ENCODE peak calls at places on chromosomes 6 and 20, in seven cellular contexts. One of them, this sample, is unnamed.

GRCh38 chr6:8803181-8803760 is 367.9 kb upstream of the SLC35B3 start:
- DNase-seq in CD8-positive, alpha-beta T cell: no peak
- DNase-seq in cardiac muscle cell: no peak
- DNase-seq in prostate gland: no peak
- DNase-seq in BJ: no peak
- DNase-seq in H1: no peak
- DNase-seq in stomach: no peak
- DNase-seq in this sample: no peak

GRCh38 chr6:38337819-38338465 is 301.8 kb downstream of the BTBD9 start:
- DNase-seq in H1: no peak
- DNase-seq in CD8-positive, alpha-beta T cell: no peak
- DNase-seq in cardiac muscle cell: peak; percentile 74
- DNase-seq in stomach: no peak
- DNase-seq in BJ: peak; percentile 43
- DNase-seq in prostate gland: no peak
- DNase-seq in this sample: peak; percentile 86

GRCh38 chr20:48791666-48792071 is 36.1 kb downstream of the PREX1 start:
- DNase-seq in CD8-positive, alpha-beta T cell: no peak
- DNase-seq in prostate gland: no peak
- DNase-seq in H1: no peak
- DNase-seq in BJ: peak; percentile 26
- DNase-seq in cardiac muscle cell: peak; percentile 83
- DNase-seq in stomach: no peak
- DNase-seq in this sample: peak; percentile 83

GRCh38 chr6:134132494-134133141 is 80.2 kb upstream of the SLC2A12 start:
- DNase-seq in prostate gland: no peak
- DNase-seq in cardiac muscle cell: peak; percentile 22
- DNase-seq in BJ: peak; percentile 32
- DNase-seq in CD8-positive, alpha-beta T cell: no peak
- DNase-seq in H1: no peak
- DNase-seq in stomach: no peak
- DNase-seq in this sample: no peak

GRCh38 chr6:28489366-28490190 is 26.0 kb downstream of the GPX6 start:
- DNase-seq in cardiac muscle cell: peak; percentile 85
- DNase-seq in H1: peak; percentile 82
- DNase-seq in BJ: no peak
- DNase-seq in prostate gland: no peak
- DNase-seq in CD8-positive, alpha-beta T cell: peak; percentile 11
- DNase-seq in stomach: peak; percentile 28
- DNase-seq in this sample: peak; percentile 88

GRCh38 chr20:6845141-6845540 is 77.7 kb downstream of the BMP2 start:
- DNase-seq in H1: no peak
- DNase-seq in prostate gland: no peak
- DNase-seq in CD8-positive, alpha-beta T cell: no peak
- DNase-seq in stomach: no peak
- DNase-seq in cardiac muscle cell: no peak
- DNase-seq in BJ: no peak
- DNase-seq in this sample: no peak

GRCh38 chr6:81787313-81788068 is 35.0 kb upstream of the TENT5A start:
- DNase-seq in BJ: no peak
- DNase-seq in H1: no peak
- DNase-seq in prostate gland: no peak
- DNase-seq in CD8-positive, alpha-beta T cell: no peak
- DNase-seq in stomach: no peak
- DNase-seq in cardiac muscle cell: peak; percentile 64
- DNase-seq in this sample: peak; percentile 47

GRCh38 chr6:134909701-134910595 is 40.0 kb downstream of the ALDH8A1 start:
- DNase-seq in cardiac muscle cell: peak; percentile 32
- DNase-seq in stomach: no peak
- DNase-seq in CD8-positive, alpha-beta T cell: no peak
- DNase-seq in BJ: no peak
- DNase-seq in H1: no peak
- DNase-seq in prostate gland: no peak
- DNase-seq in this sample: no peak

GRCh38 chr20:47493175-47493953 is 8.3 kb upstream of the NCOA3 start:
- DNase-seq in stomach: peak; percentile 94
- DNase-seq in CD8-positive, alpha-beta T cell: no peak
- DNase-seq in H1: no peak
- DNase-seq in prostate gland: peak; percentile 78
- DNase-seq in cardiac muscle cell: peak; percentile 94
- DNase-seq in BJ: no peak
- DNase-seq in this sample: peak; percentile 90

GRCh38 chr20:3818155-3819151 is 1.9 kb upstream of the AP5S1 start:
- DNase-seq in H1: peak; percentile 75
- DNase-seq in stomach: peak; percentile 84
- DNase-seq in CD8-positive, alpha-beta T cell: no peak
- DNase-seq in BJ: no peak
- DNase-seq in cardiac muscle cell: peak; percentile 85
- DNase-seq in prostate gland: peak; percentile 64
- DNase-seq in this sample: peak; percentile 93

GRCh38 chr20:58711266-58712051 is 18.9 kb downstream of the NPEPL1 start:
- DNase-seq in cardiac muscle cell: no peak
- DNase-seq in prostate gland: peak; percentile 2
- DNase-seq in BJ: no peak
- DNase-seq in H1: peak; percentile 40
- DNase-seq in CD8-positive, alpha-beta T cell: no peak
- DNase-seq in stomach: peak; percentile 16
- DNase-seq in this sample: no peak

GRCh38 chr6:170106906-170107525 is 183.9 kb downstream of the DLL1 start:
- DNase-seq in stomach: peak; percentile 16
- DNase-seq in prostate gland: no peak
- DNase-seq in CD8-positive, alpha-beta T cell: no peak
- DNase-seq in H1: peak; percentile 34
- DNase-seq in cardiac muscle cell: no peak
- DNase-seq in BJ: no peak
- DNase-seq in this sample: no peak

GRCh38 chr6:166023273-166023989 is 144.2 kb downstream of the TBXT start:
- DNase-seq in stomach: no peak
- DNase-seq in CD8-positive, alpha-beta T cell: no peak
- DNase-seq in prostate gland: no peak
- DNase-seq in cardiac muscle cell: no peak
- DNase-seq in H1: no peak
- DNase-seq in BJ: no peak
- DNase-seq in this sample: no peak

GRCh38 chr6:72321741-72322140 is 300.1 kb upstream of the KCNQ5 start:
- DNase-seq in stomach: no peak
- DNase-seq in cardiac muscle cell: no peak
- DNase-seq in BJ: peak; percentile 76
- DNase-seq in CD8-positive, alpha-beta T cell: no peak
- DNase-seq in H1: no peak
- DNase-seq in prostate gland: no peak
- DNase-seq in this sample: peak; percentile 77

GRCh38 chr6:3139090-3139903 is 18.0 kb downstream of the TUBB2A start:
- DNase-seq in stomach: peak; percentile 64
- DNase-seq in CD8-positive, alpha-beta T cell: no peak
- DNase-seq in cardiac muscle cell: peak; percentile 48
- DNase-seq in prostate gland: peak; percentile 85
- DNase-seq in BJ: peak; percentile 69
- DNase-seq in H1: no peak
- DNase-seq in this sample: peak; percentile 55

GRCh38 chr6:18503187-18503586 is 116.0 kb downstream of the RNF144B start:
- DNase-seq in CD8-positive, alpha-beta T cell: no peak
- DNase-seq in cardiac muscle cell: no peak
- DNase-seq in prostate gland: no peak
- DNase-seq in H1: no peak
- DNase-seq in BJ: no peak
- DNase-seq in stomach: no peak
- DNase-seq in this sample: no peak

GRCh38 chr6:18506387-18507017 is 119.4 kb downstream of the RNF144B start:
- DNase-seq in stomach: no peak
- DNase-seq in cardiac muscle cell: peak; percentile 10
- DNase-seq in BJ: no peak
- DNase-seq in prostate gland: no peak
- DNase-seq in CD8-positive, alpha-beta T cell: no peak
- DNase-seq in H1: no peak
- DNase-seq in this sample: no peak

GRCh38 chr6:18501313-18502013 is 114.3 kb downstream of the RNF144B start:
- DNase-seq in cardiac muscle cell: peak; percentile 93
- DNase-seq in H1: no peak
- DNase-seq in BJ: no peak
- DNase-seq in stomach: no peak
- DNase-seq in prostate gland: no peak
- DNase-seq in CD8-positive, alpha-beta T cell: no peak
- DNase-seq in this sample: peak; percentile 90

GRCh38 chr6:18504232-18504596 is 117.1 kb downstream of the RNF144B start:
- DNase-seq in prostate gland: no peak
- DNase-seq in BJ: no peak
- DNase-seq in cardiac muscle cell: no peak
- DNase-seq in CD8-positive, alpha-beta T cell: no peak
- DNase-seq in stomach: no peak
- DNase-seq in H1: no peak
- DNase-seq in this sample: no peak

DNA sequence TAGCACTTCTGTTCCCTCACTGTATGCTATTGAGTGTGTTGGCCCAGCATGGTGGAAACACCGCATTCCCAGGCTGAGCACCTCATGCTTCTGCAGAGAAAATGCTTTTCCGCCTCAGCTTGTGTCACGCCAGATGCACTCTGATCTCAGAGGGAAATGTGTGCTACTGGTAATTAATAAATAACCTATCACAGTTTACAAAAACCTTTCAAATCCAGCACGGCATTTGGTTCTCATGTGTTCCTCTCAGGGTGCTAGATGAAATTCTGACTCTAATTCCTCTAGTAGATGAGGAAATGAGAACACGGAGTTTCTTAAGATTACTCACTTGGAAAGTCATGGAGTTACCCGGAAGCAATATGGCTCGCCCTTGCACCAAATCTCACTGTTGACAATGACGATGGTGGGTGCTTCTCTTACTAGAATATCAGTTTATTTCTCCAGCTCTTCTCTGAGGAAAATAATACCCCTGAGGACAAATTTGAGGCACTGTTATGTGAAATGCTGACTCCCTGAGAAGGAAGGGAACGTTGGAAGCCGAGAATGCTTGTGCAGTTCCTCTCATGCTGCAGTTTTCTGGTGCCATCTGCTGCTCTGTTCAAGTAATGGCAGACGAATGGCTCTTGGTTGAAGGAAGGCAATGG is 116.6 kb downstream of the RNF144B start:
- DNase-seq in CD8-positive, alpha-beta T cell: peak; percentile 7
- DNase-seq in cardiac muscle cell: peak; percentile 86
- DNase-seq in prostate gland: peak; percentile 71
- DNase-seq in stomach: peak; percentile 55
- DNase-seq in BJ: peak; percentile 25
- DNase-seq in H1: peak; percentile 57
- DNase-seq in this sample: peak; percentile 91
- H3K4me3 ChIP-seq in CD8-positive, alpha-beta T cell: no peak overlapping the region
- H3K4me3 ChIP-seq in cardiac muscle cell: no peak overlapping the region
- H3K4me3 ChIP-seq in prostate gland: no peak overlapping the region
- H3K4me3 ChIP-seq in stomach: peak overlapping the region; percentile 36
- H3K4me3 ChIP-seq in BJ: no peak overlapping the region
- H3K4me3 ChIP-seq in H1: no peak overlapping the region
- H3K4me3 ChIP-seq in this sample: peak overlapping the region; percentile 79

GRCh38 chr6:37005827-37006514 is 516 bp downstream of the FGD2 start:
- DNase-seq in CD8-positive, alpha-beta T cell: no peak
- DNase-seq in prostate gland: no peak
- DNase-seq in cardiac muscle cell: no peak
- DNase-seq in H1: no peak
- DNase-seq in stomach: no peak
- DNase-seq in BJ: no peak
- DNase-seq in this sample: no peak

GRCh38 chr6:37008484-37009186 is 3.2 kb downstream of the FGD2 start:
- DNase-seq in cardiac muscle cell: no peak
- DNase-seq in prostate gland: no peak
- DNase-seq in H1: no peak
- DNase-seq in BJ: no peak
- DNase-seq in CD8-positive, alpha-beta T cell: no peak
- DNase-seq in stomach: no peak
- DNase-seq in this sample: no peak

GRCh38 chr6:37005061-37005810 is at the start of gene FGD2:
- DNase-seq in CD8-positive, alpha-beta T cell: no peak
- DNase-seq in prostate gland: no peak
- DNase-seq in BJ: no peak
- DNase-seq in stomach: no peak
- DNase-seq in H1: no peak
- DNase-seq in cardiac muscle cell: no peak
- DNase-seq in this sample: no peak

GRCh38 chr6:37006793-37007339 is 1.4 kb downstream of the FGD2 start:
- DNase-seq in prostate gland: no peak
- DNase-seq in stomach: no peak
- DNase-seq in cardiac muscle cell: no peak
- DNase-seq in CD8-positive, alpha-beta T cell: no peak
- DNase-seq in H1: no peak
- DNase-seq in BJ: no peak
- DNase-seq in this sample: peak; percentile 20

GRCh38 chr6:37007340-37008043 is 2.0 kb downstream of the FGD2 start:
- DNase-seq in cardiac muscle cell: no peak
- DNase-seq in stomach: no peak
- DNase-seq in CD8-positive, alpha-beta T cell: no peak
- DNase-seq in H1: no peak
- DNase-seq in BJ: no peak
- DNase-seq in prostate gland: no peak
- DNase-seq in this sample: no peak
- H3K4me3 ChIP-seq in cardiac muscle cell: no peak overlapping the region
- H3K4me3 ChIP-seq in stomach: no peak overlapping the region
- H3K4me3 ChIP-seq in CD8-positive, alpha-beta T cell: no peak overlapping the region
- H3K4me3 ChIP-seq in H1: no peak overlapping the region
- H3K4me3 ChIP-seq in BJ: no peak overlapping the region
- H3K4me3 ChIP-seq in prostate gland: no peak overlapping the region
- H3K4me3 ChIP-seq in this sample: no peak overlapping the region

GRCh38 chr6:160356074-160356754 is 8.0 kb downstream of the SLC22A3 start:
- DNase-seq in CD8-positive, alpha-beta T cell: no peak
- DNase-seq in stomach: no peak
- DNase-seq in prostate gland: no peak
- DNase-seq in cardiac muscle cell: no peak
- DNase-seq in BJ: no peak
- DNase-seq in H1: no peak
- DNase-seq in this sample: no peak

GRCh38 chr6:160357088-160357487 is 8.9 kb downstream of the SLC22A3 start:
- DNase-seq in prostate gland: no peak
- DNase-seq in CD8-positive, alpha-beta T cell: no peak
- DNase-seq in BJ: no peak
- DNase-seq in stomach: no peak
- DNase-seq in cardiac muscle cell: no peak
- DNase-seq in H1: no peak
- DNase-seq in this sample: no peak

GRCh38 chr6:160358225-160359119 is 10.3 kb downstream of the SLC22A3 start:
- DNase-seq in prostate gland: no peak
- DNase-seq in cardiac muscle cell: no peak
- DNase-seq in H1: no peak
- DNase-seq in stomach: no peak
- DNase-seq in CD8-positive, alpha-beta T cell: no peak
- DNase-seq in BJ: no peak
- DNase-seq in this sample: no peak

GRCh38 chr6:160353950-160354496 is 5.8 kb downstream of the SLC22A3 start:
- DNase-seq in prostate gland: no peak
- DNase-seq in stomach: no peak
- DNase-seq in CD8-positive, alpha-beta T cell: no peak
- DNase-seq in H1: no peak
- DNase-seq in BJ: no peak
- DNase-seq in cardiac muscle cell: no peak
- DNase-seq in this sample: no peak

GRCh38 chr6:160355001-160355400 is 6.8 kb downstream of the SLC22A3 start:
- DNase-seq in H1: no peak
- DNase-seq in stomach: no peak
- DNase-seq in prostate gland: no peak
- DNase-seq in cardiac muscle cell: peak; percentile 69
- DNase-seq in CD8-positive, alpha-beta T cell: no peak
- DNase-seq in BJ: no peak
- DNase-seq in this sample: no peak
- H3K4me3 ChIP-seq in H1: no peak overlapping the region
- H3K4me3 ChIP-seq in stomach: no peak overlapping the region
- H3K4me3 ChIP-seq in prostate gland: no peak overlapping the region
- H3K4me3 ChIP-seq in cardiac muscle cell: no peak overlapping the region
- H3K4me3 ChIP-seq in CD8-positive, alpha-beta T cell: no peak overlapping the region
- H3K4me3 ChIP-seq in BJ: no peak overlapping the region
- H3K4me3 ChIP-seq in this sample: no peak overlapping the region

GRCh38 chr6:90315354-90315960 is 18.8 kb upstream of the BACH2 start:
- DNase-seq in BJ: no peak
- DNase-seq in H1: no peak
- DNase-seq in cardiac muscle cell: no peak
- DNase-seq in CD8-positive, alpha-beta T cell: no peak
- DNase-seq in stomach: no peak
- DNase-seq in prostate gland: no peak
- DNase-seq in this sample: no peak
- H3K4me3 ChIP-seq in BJ: no peak overlapping the region
- H3K4me3 ChIP-seq in H1: no peak overlapping the region
- H3K4me3 ChIP-seq in cardiac muscle cell: no peak overlapping the region
- H3K4me3 ChIP-seq in CD8-positive, alpha-beta T cell: no peak overlapping the region
- H3K4me3 ChIP-seq in stomach: no peak overlapping the region
- H3K4me3 ChIP-seq in prostate gland: no peak overlapping the region
- H3K4me3 ChIP-seq in this sample: no peak overlapping the region

This sample was measured in adipocyte.